ENCODE peak calls at places on chromosomes 2 and 18, in four cellular contexts. R is HepG2, E is HCT116, W is K562. O is an unnamed sample.

GRCh38 chr2:64488050-64488974 is 34.4 kb downstream of the LGALSL start:
- DNase-seq in W (peak), E (peak), R (peak), O (peak)

GRCh38 chr2:234189230-234189629 is 138.7 kb downstream of the SPP2 start:
- DNase-seq in E (no peak), W (no peak), R (no peak), O (no peak)

GRCh38 chr18:45870419-45870818 is 44.9 kb downstream of the SIGLEC15 start:
- DNase-seq in E (no peak), R (no peak), W (no peak), O (no peak)

GRCh38 chr2:158182681-158183350 is 81.1 kb downstream of the UPP2 start:
- DNase-seq in E (no peak), R (no peak), W (no peak), O (no peak)

GRCh38 chr18:77711096-77711495 is 461.4 kb downstream of the GALR1 start:
- DNase-seq in W (no peak), E (no peak), R (no peak), O (no peak)

GRCh38 chr2:205716126-205716525 is 33.8 kb downstream of the NRP2 start:
- DNase-seq in R (no peak), W (peak), E (peak), O (no peak)

GRCh38 chr2:104658149-104658839 is 195.6 kb upstream of the POU3F3 start:
- DNase-seq in E (no peak), W (no peak), R (no peak), O (no peak)

GRCh38 chr18:58076052-58076451 is 32.0 kb downstream of the NEDD4L start:
- DNase-seq in R (no peak), E (no peak), W (no peak), O (no peak)

GRCh38 chr2:176804392-176804791 is 408.2 kb upstream of the HNRNPA3 start:
- DNase-seq in E (no peak), W (no peak), R (no peak), O (no peak)

GRCh38 chr18:35371412-35372195 is 5.5 kb downstream of the ZNF396 start:
- DNase-seq in R (no peak), W (no peak), E (no peak), O (no peak)

GRCh38 chr18:9333441-9334350 is 877 bp upstream of the TWSG1 start:
- DNase-seq in W (no peak), R (no peak), E (no peak), O (no peak)

GRCh38 chr2:20350105-20350712 is 435 bp downstream of the PUM2 start:
- DNase-seq in R (peak), E (no peak), W (peak), O (no peak)

GRCh38 chr2:96156011-96156820 is 11.0 kb upstream of the DUSP2 start:
- DNase-seq in W (no peak), E (no peak), R (no peak), O (no peak)

GRCh38 chr2:191441761-191442160 is 196.6 kb downstream of the MYO1B start:
- DNase-seq in E (no peak), W (no peak), R (no peak), O (no peak)

GRCh38 chr2:225995788-225996476 is 596.4 kb downstream of the NYAP2 start:
- DNase-seq in W (no peak), E (no peak), R (no peak), O (no peak)

GRCh38 chr2:216370961-216371633 is 1.2 kb downstream of the MARCHF4 start:
- DNase-seq in R (no peak), W (no peak), E (no peak), O (no peak)

GRCh38 chr18:23226930-23227728 is 91.8 kb downstream of the CABLES1 start:
- DNase-seq in R (no peak), W (no peak), E (no peak), O (no peak)

GRCh38 chr2:240985881-240986786 is 12.3 kb upstream of the SNED1 start:
- DNase-seq in R (no peak), E (no peak), W (no peak), O (no peak)

GRCh38 chr18:46502444-46502843 is 154.6 kb downstream of the LOXHD1 start:
- DNase-seq in E (no peak), W (peak), R (no peak), O (no peak)

GRCh38 chr2:117378653-117379052 is 435.8 kb upstream of the DDX18 start:
- DNase-seq in R (no peak), W (no peak), E (no peak), O (no peak)

GRCh38 chr2:234559609-234560008 is 62.7 kb upstream of the ARL4C start:
- DNase-seq in R (no peak), W (no peak), E (no peak), O (no peak)

GRCh38 chr2:28557389-28558119 is 61.7 kb downstream of the PLB1 start:
- DNase-seq in W (no peak), R (no peak), E (no peak), O (no peak)

GRCh38 chr18:35223797-35224196 is 17.0 kb upstream of the ZNF397 start:
- DNase-seq in E (no peak), R (no peak), W (no peak), O (no peak)

GRCh38 chr2:234951386-234952269 is at the start of gene SH3BP4:
- DNase-seq in E (no peak), R (peak), W (peak), O (no peak)

GRCh38 chr2:714005-714741 is 37.0 kb upstream of the TMEM18 start:
- DNase-seq in W (peak), E (peak), R (peak), O (peak)

GRCh38 chr2:9675369-9676351 is 44.9 kb upstream of the YWHAQ start:
- DNase-seq in W (no peak), E (no peak), R (no peak), O (no peak)

GRCh38 chr2:120958623-120959366 is 223.1 kb downstream of the GLI2 start:
- DNase-seq in E (no peak), W (peak), R (no peak), O (no peak)

GRCh38 chr2:216404010-216404618 is 8.2 kb upstream of the SMARCAL1 start:
- DNase-seq in E (peak), W (peak), R (peak), O (peak)

GRCh38 chr2:156340818-156341481 is 8.4 kb upstream of the NR4A2 start:
- DNase-seq in W (no peak), E (no peak), R (no peak), O (no peak)

GRCh38 chr18:8705280-8705940 is at the start of gene MTCL1:
- DNase-seq in E (no peak), W (peak), R (no peak), O (no peak)

GRCh38 chr2:28084564-28084963 is 194.0 kb downstream of the BABAM2 start:
- DNase-seq in R (no peak), W (no peak), E (no peak), O (no peak)

GRCh38 chr18:42401131-42401673 is 446.2 kb downstream of the PIK3C3 start:
- DNase-seq in R (no peak), E (no peak), W (no peak), O (no peak)

GRCh38 chr2:43877782-43878464 is 39.2 kb downstream of the ABCG8 start:
- DNase-seq in W (peak), R (peak), E (peak), O (peak)

GRCh38 chr2:163132850-163133249 is 294.3 kb upstream of the KCNH7 start:
- DNase-seq in W (no peak), E (peak), R (peak), O (no peak)

GRCh38 chr2:160109939-160110673 is 47.7 kb upstream of the PLA2R1 start:
- DNase-seq in W (peak), E (peak), R (peak), O (peak)

GRCh38 chr2:173652311-173652710 is 297.6 kb downstream of the CDCA7 start:
- DNase-seq in R (peak), E (peak), W (no peak), O (peak)

GRCh38 chr2:68669651-68670050 is 26.3 kb downstream of the PROKR1 start:
- DNase-seq in R (no peak), E (no peak), W (no peak), O (no peak)

DNA sequence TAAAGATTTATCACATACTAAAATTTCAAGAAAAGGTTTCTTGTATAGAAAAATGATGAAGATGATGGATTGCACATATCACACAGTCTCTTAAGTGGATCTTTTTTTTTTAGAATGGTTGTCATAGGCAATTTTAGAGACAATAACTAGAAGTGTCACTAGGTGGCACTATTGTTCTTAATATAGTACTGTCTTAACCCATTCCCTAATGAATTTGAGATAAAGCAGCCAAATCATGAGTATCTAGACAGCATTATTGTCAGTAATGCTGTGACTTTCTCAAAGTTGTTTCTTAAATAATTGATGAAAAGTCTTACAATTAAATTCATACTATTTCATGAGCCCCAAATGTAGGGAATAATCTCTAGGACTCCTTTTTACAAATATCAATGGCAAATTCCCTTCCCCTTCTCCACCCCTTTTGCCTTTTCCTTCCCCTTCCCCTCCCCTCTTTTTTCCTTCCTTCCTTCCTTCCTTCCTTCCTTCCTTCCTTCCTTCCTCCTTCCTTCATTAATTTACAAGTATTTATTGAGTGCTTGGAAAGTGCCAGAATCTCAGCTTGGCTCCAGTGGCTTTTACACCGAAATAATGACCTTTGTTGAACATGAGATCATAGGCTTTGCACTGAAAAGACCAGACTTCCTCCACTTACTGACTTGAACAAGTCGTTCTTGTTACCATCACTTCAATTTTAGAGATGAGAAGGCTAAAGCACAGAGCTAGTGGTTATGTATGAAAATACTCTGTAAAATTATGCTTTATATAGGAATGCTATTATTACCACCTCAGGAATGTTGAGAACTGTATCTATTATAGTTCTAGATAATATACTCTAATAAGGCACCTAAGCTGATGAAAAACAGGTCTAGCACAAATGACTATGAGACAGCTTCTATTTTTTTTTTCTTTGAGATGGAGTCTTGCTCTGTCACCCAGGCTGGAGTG is 19.8 kb downstream of the MYL12B start:
- DNase-seq in E (peak), W (peak), R (peak), O (peak)
- TF ChIP-seq TCF7L2 in E (no peak), W (no peak), R (no peak), O (no peak)

DNA sequence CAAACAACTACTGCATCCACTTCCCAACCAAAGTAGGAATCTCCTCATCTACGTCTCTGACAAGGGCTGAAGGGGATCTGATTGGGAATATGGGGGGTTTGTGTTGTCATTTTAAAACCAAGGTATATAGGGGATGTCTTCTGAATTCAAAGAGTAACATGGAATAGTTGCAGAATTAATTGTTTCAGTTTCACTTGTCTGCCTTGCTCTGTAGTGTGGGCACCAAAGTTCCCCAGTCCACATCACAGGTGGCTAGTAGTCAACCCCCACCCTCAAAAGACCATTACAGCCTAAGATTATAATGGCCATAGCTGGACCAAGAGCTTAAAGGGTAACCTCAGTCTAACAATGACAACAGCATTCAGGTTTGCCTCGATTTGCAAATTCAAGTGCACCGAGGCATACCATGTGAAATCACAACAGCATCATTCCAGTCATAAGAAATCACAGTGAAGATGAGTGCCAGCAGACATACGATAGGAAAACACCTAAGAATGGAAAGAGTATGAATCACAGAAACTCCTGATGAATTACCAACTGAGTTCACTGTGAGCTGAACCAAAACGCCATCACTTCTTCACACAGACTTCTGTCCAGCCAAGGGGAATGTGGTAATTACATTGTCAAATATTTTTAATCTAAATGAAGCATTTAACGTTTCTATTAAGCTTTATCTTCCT is 52.4 kb downstream of the MYO5B start:
- DNase-seq in R (no peak), W (no peak), E (no peak), O (no peak)
- H3K27ac ChIP-seq in R (no peak), W (no peak), E (no peak), O (no peak)

GRCh38 chr2:100691846-100692245 is 128.1 kb upstream of the NPAS2 start:
- DNase-seq in R (no peak), W (no peak), E (no peak), O (no peak)

GRCh38 chr2:100692906-100693305 is 127.0 kb upstream of the NPAS2 start:
- DNase-seq in W (no peak), E (no peak), R (no peak), O (no peak)

DNA sequence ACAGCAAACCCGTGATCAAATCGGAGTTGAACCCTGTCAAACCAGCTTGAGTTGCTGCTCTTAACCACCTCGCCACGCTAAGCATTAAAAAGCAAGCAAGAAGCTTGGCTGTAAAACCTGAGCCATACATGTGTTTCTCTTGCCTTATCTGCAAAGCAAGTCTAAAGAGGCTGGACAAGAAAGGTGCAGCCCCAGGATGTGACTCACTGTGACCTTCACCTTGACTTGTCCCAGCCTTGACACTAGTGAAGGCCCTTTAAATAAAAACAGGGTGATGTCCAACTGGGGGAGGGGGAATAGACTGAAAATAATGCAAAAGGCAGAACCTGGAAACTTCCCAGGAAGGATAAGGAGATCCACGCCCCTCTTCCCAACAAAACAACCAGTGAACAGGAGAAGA is 127.6 kb upstream of the NPAS2 start:
- DNase-seq in R (peak), W (no peak), E (no peak), O (no peak)
- TF ChIP-seq CTCF in R (no peak), W (no peak), E (no peak), O (no peak)

GRCh38 chr18:5543036-5543671 is 643 bp downstream of the EPB41L3 start:
- DNase-seq in R (no peak), W (no peak), E (no peak), O (no peak)

GRCh38 chr18:5542393-5543035 is 1.3 kb downstream of the EPB41L3 start:
- DNase-seq in R (no peak), E (no peak), W (no peak), O (no peak)

GRCh38 chr18:5543854-5544389 is at the start of gene EPB41L3:
- DNase-seq in E (no peak), R (no peak), W (no peak), O (no peak)

DNA sequence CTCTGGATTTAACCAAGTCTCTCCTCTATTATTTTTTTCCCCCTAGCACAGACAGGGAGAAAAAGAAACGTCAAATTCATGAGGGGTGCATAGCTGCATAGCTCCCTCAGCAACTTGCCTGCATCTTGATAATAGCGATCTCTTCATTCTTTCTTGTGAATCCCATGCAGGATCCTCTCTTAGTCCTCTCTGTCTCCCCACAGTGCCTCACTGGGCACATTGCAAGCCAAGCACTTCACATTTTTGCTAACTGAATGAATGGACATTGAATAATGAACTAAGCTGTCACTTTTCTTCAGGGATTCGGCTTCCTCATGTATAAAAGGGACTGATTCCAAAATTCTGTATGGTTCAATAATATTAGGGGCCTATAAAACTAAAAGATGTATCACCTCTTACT is 2.9 kb upstream of the EPB41L3 start:
- DNase-seq in E (no peak), W (no peak), R (no peak), O (no peak)
- TF ChIP-seq TCF7L2 in E (no peak), W (no peak), R (no peak), O (no peak)

GRCh38 chr18:60893331-60894114 is 439.7 kb upstream of the CDH20 start:
- DNase-seq in W (no peak), R (no peak), E (no peak), O (no peak)
- H3K27ac ChIP-seq in W (no peak), R (no peak), E (no peak), O (no peak)

GRCh38 chr2:102950547-102950946 is 188.7 kb downstream of the TMEM182 start:
- DNase-seq in R (no peak), W (no peak), E (no peak), O (no peak)
- TF ChIP-seq CTCF in R (no peak), W (no peak), E (no peak), O (no peak)

O was measured in Panc1.